ENCODE peak calls at places on chromosomes 16 and 17, in five cellular contexts. E, F, A, X and P are unnamed samples.

GRCh38 chr16:51418258-51418657 is 267.2 kb upstream of the SALL1 start:
- DNase-seq in E (no peak), F (no peak), A (no peak), X (no peak), P (no peak)

GRCh38 chr17:75024686-75025397 is 12.4 kb downstream of the MRPL58 start:
- DNase-seq in E (no peak), F (no peak), A (no peak), X (peak; percentile 68), P (no peak)

GRCh38 chr16:57985204-57986121 is 14.5 kb upstream of the CNGB1 start:
- DNase-seq in E (no peak), F (no peak), A (no peak), X (peak; percentile 55), P (no peak)

GRCh38 chr17:42817866-42818265 is 6.2 kb downstream of the BECN1 start:
- DNase-seq in E (no peak), F (no peak), A (no peak), X (no peak), P (no peak)

GRCh38 chr16:68526143-68526781 is 12.8 kb upstream of the ZFP90 start:
- DNase-seq in E (no peak), F (no peak), A (no peak), X (no peak), P (no peak)

GRCh38 chr16:88067530-88068411 is 116.5 kb downstream of the BANP start:
- DNase-seq in E (no peak), F (no peak), A (no peak), X (no peak), P (no peak)

GRCh38 chr16:3282103-3282746 is 1.1 kb upstream of the ZNF263 start:
- DNase-seq in E (peak; percentile 71), F (no peak), A (no peak), X (no peak), P (no peak)

GRCh38 chr16:70701036-70701435 is 15.2 kb upstream of the MTSS2 start:
- DNase-seq in E (no peak), F (no peak), A (no peak), X (no peak), P (no peak)

GRCh38 chr17:61416540-61417363 is 17.1 kb downstream of the TBX2 start:
- DNase-seq in E (peak; percentile 99), F (peak; percentile 81), A (no peak), X (peak; percentile 84), P (peak; percentile 76)

GRCh38 chr16:7148606-7149005 is 184.0 kb upstream of the RBFOX1 start:
- DNase-seq in E (no peak), F (no peak), A (no peak), X (no peak), P (no peak)

GRCh38 chr17:45705123-45706009 is 78.8 kb upstream of the CRHR1 start:
- DNase-seq in E (peak; percentile 75), F (no peak), A (no peak), X (no peak), P (no peak)

GRCh38 chr17:35743911-35744328 is 9.1 kb downstream of the GAS2L2 start:
- DNase-seq in E (peak; percentile 77), F (peak; percentile 24), A (no peak), X (no peak), P (no peak)

GRCh38 chr17:12730421-12730820 is 58.9 kb upstream of the ARHGAP44 start:
- DNase-seq in E (no peak), F (no peak), A (no peak), X (no peak), P (no peak)